ENCODE peak calls at places on chromosomes 1 and 21, in seven cellular contexts. K is heart right ventricle, W is A549, F is stomach, H is aorta, P is cardiac muscle cell, M is Panc1. U is an unnamed sample. For H3K4me1, the result is how much of the 10 kb centered on the place peaks cover.

GRCh38 chr21:46100426-46100825 is 2.5 kb downstream of the COL6A2 start:
- DNase-seq in K (no peak), W (no peak), F (peak), H (no peak), P (peak), M (no peak), U (peak)

GRCh38 chr1:198650506-198650905 is 11.7 kb downstream of the PTPRC start:
- DNase-seq in K (no peak), W (no peak), F (no peak), H (no peak), P (no peak), M (no peak), U (no peak)

GRCh38 chr1:84735483-84735882 is 45.2 kb upstream of the SSX2IP start:
- DNase-seq in K (no peak), W (no peak), F (no peak), H (no peak), P (no peak), M (no peak), U (no peak)

GRCh38 chr1:237054313-237054712 is 12.3 kb downstream of the RYR2 start:
- DNase-seq in K (no peak), W (no peak), F (no peak), H (no peak), P (no peak), M (no peak), U (no peak)

GRCh38 chr1:24865168-24865567 is 64.9 kb downstream of the RUNX3 start:
- DNase-seq in K (no peak), W (no peak), F (no peak), H (no peak), P (no peak), M (no peak), U (no peak)

GRCh38 chr1:96364576-96364975 is 357.0 kb upstream of the PTBP2 start:
- DNase-seq in K (no peak), W (no peak), F (no peak), H (no peak), P (no peak), M (no peak), U (no peak)

GRCh38 chr1:68291763-68292384 is 59.6 kb upstream of the WLS start:
- DNase-seq in K (no peak), W (no peak), F (no peak), H (no peak), P (peak), M (no peak), U (no peak)

GRCh38 chr1:228210684-228211083 is 2.8 kb downstream of the OBSCN start:
- DNase-seq in K (no peak), W (no peak), F (no peak), H (no peak), P (no peak), M (no peak), U (peak)

GRCh38 chr1:157496121-157496526 is 56.2 kb downstream of the FCRL5 start:
- DNase-seq in K (no peak), W (peak), F (no peak), H (no peak), P (peak), M (peak), U (no peak)

GRCh38 chr1:76337777-76338176 is 263.2 kb downstream of the ST6GALNAC3 start:
- DNase-seq in K (no peak), W (no peak), F (no peak), H (no peak), P (no peak), M (no peak), U (no peak)

GRCh38 chr1:66253330-66253921 is 280.5 kb upstream of the SGIP1 start:
- DNase-seq in K (no peak), W (peak), F (no peak), H (no peak), P (peak), M (peak), U (no peak)

GRCh38 chr1:109712321-109712864 is 342 bp downstream of the GSTM5 start:
- DNase-seq in K (no peak), W (no peak), F (no peak), H (no peak), P (no peak), M (no peak), U (no peak)

GRCh38 chr1:156214024-156214748 is 1.4 kb downstream of the PMF1 start:
- DNase-seq in K (no peak), W (peak), F (no peak), H (no peak), P (peak), M (no peak), U (no peak)

GRCh38 chr1:107748529-107748928 is 216.5 kb downstream of the VAV3 start:
- DNase-seq in K (no peak), W (peak), F (no peak), H (no peak), P (peak), M (no peak), U (no peak)

GRCh38 chr1:6984533-6984932 is 199.3 kb downstream of the CAMTA1 start:
- DNase-seq in K (no peak), W (no peak), F (no peak), H (peak), P (no peak), M (no peak), U (no peak)

GRCh38 chr1:167227934-167228378 is 7.3 kb downstream of the POU2F1 start:
- DNase-seq in K (no peak), W (peak), F (no peak), H (no peak), P (peak), M (no peak), U (no peak)

GRCh38 chr1:206925116-206925736 is 3.5 kb upstream of the FCMR start:
- DNase-seq in K (peak), W (peak), F (peak), H (peak), P (no peak), M (no peak), U (no peak)

GRCh38 chr1:34843392-34844251 is 15.9 kb downstream of the SMIM12 start:
- DNase-seq in K (no peak), W (no peak), F (no peak), H (no peak), P (no peak), M (no peak), U (no peak)

GRCh38 chr1:16076003-16076870 is 2.8 kb upstream of the FAM131C start:
- DNase-seq in K (peak), W (peak), F (no peak), H (peak), P (peak), M (peak), U (no peak)

GRCh38 chr1:55363261-55363660 is 148.1 kb upstream of the USP24 start:
- DNase-seq in K (no peak), W (no peak), F (no peak), H (no peak), P (peak), M (no peak), U (no peak)

GRCh38 chr1:33007190-33008050 is 29.3 kb downstream of the AK2 start:
- DNase-seq in K (no peak), W (peak), F (peak), H (peak), P (peak), M (peak), U (no peak)

GRCh38 chr1:109980324-109981127 is 4.0 kb upstream of the AHCYL1 start:
- DNase-seq in K (peak), W (peak), F (peak), H (no peak), P (no peak), M (peak), U (no peak)

GRCh38 chr1:9371391-9371935 is 78.8 kb downstream of the SPSB1 start:
- DNase-seq in K (peak), W (no peak), F (peak), H (peak), P (peak), M (no peak), U (no peak)

GRCh38 chr1:30384286-30385245 is 338.8 kb downstream of the MATN1 start:
- DNase-seq in K (no peak), W (no peak), F (no peak), H (no peak), P (no peak), M (no peak), U (no peak)

GRCh38 chr1:67590329-67590728 is 94.7 kb upstream of the GADD45A start:
- DNase-seq in K (no peak), W (no peak), F (no peak), H (peak), P (peak), M (no peak), U (no peak)

GRCh38 chr1:205351984-205352713 is 4.6 kb downstream of the KLHDC8A start:
- DNase-seq in K (no peak), W (peak), F (peak), H (no peak), P (peak), M (no peak), U (no peak)

GRCh38 chr1:242243472-242243871 is 244.6 kb upstream of the MAP1LC3C start:
- DNase-seq in K (no peak), W (no peak), F (no peak), H (no peak), P (no peak), M (no peak), U (no peak)

GRCh38 chr1:25820247-25821111 is 725 bp downstream of the MTFR1L start:
- DNase-seq in K (no peak), W (peak), F (peak), H (peak), P (peak), M (no peak), U (no peak)

GRCh38 chr1:212637902-212638301 is 29.3 kb downstream of the ATF3 start:
- DNase-seq in K (no peak), W (no peak), F (no peak), H (no peak), P (no peak), M (no peak), U (no peak)

GRCh38 chr1:10459185-10459584 is 9.4 kb downstream of the CORT start:
- DNase-seq in K (no peak), W (peak), F (no peak), H (no peak), P (peak), M (no peak), U (no peak)

GRCh38 chr21:35226960-35227741 is 178.0 kb upstream of the RUNX1 start:
- DNase-seq in K (no peak), W (no peak), F (no peak), H (no peak), P (no peak), M (no peak), U (no peak)

GRCh38 chr1:113615425-113615824 is 143.9 kb downstream of the PHTF1 start:
- DNase-seq in K (no peak), W (no peak), F (no peak), H (no peak), P (peak), M (no peak), U (no peak)

GRCh38 chr1:169882039-169882511 is 11.6 kb downstream of the SCYL3 start:
- DNase-seq in K (no peak), W (no peak), F (no peak), H (no peak), P (no peak), M (no peak), U (no peak)

GRCh38 chr1:3179471-3179870 is 110.5 kb downstream of the PRDM16 start:
- DNase-seq in K (no peak), W (no peak), F (no peak), H (no peak), P (no peak), M (no peak), U (no peak)

GRCh38 chr21:43985690-43986251 is 26.3 kb upstream of the TRAPPC10 start:
- DNase-seq in K (no peak), W (no peak), F (no peak), H (no peak), P (peak), M (no peak), U (no peak)

GRCh38 chr1:157163273-157164127 is 25.3 kb upstream of the ETV3 start:
- DNase-seq in K (peak), W (peak), F (peak), H (peak), P (peak), M (peak), U (peak)

GRCh38 chr1:19621274-19621950 is 22.7 kb upstream of the NBL1 start:
- DNase-seq in K (no peak), W (no peak), F (no peak), H (no peak), P (no peak), M (no peak), U (no peak)

GRCh38 chr1:19622204-19622603 is 21.9 kb upstream of the NBL1 start:
- DNase-seq in K (no peak), W (no peak), F (no peak), H (no peak), P (no peak), M (no peak), U (no peak)

GRCh38 chr1:19618428-19618827 is 25.7 kb upstream of the NBL1 start:
- DNase-seq in K (no peak), W (no peak), F (no peak), H (no peak), P (no peak), M (no peak), U (no peak)

GRCh38 chr1:19620786-19621185 is 23.3 kb upstream of the NBL1 start:
- DNase-seq in K (no peak), W (no peak), F (no peak), H (no peak), P (no peak), M (no peak), U (no peak)

DNA sequence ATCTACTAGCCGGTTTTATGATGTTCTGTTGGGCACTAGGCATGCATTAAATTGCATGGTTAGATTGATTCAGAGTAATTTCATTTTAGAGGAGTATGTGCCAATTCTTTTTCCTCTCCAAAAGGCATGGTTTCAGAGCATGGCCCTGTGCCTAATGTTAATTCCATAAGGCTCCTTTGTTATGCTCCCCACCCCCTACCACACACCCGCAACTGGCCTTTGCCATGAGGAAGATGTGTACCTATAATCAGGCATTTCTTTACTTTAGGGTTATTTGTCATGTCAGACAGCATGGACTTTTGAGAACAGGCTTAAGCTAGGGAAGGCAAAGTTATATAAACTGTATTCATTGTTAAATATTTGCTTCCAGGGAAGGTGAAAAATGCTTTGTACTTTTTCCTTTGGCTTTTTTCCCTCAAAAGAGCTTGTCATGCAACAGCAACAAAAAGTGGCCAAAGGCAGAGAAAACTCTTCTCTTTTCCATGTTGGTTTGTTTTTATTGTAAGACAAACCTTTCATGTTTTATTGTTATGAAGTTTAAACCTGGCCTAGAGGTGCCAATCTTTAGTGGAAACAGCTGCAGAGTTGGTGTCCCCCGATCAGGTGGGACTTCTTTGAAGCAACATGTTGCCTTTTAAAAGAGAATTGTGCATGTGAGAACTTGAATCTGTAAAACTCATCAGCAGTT is 24.3 kb upstream of the NBL1 start:
- DNase-seq in K (no peak), W (no peak), F (no peak), H (no peak), P (no peak), M (no peak), U (no peak)
- H3K4me1 ChIP-seq in K (under half), W (under half), F (under half), H (under half), P (under half), M (under half), U (under half)

DNA sequence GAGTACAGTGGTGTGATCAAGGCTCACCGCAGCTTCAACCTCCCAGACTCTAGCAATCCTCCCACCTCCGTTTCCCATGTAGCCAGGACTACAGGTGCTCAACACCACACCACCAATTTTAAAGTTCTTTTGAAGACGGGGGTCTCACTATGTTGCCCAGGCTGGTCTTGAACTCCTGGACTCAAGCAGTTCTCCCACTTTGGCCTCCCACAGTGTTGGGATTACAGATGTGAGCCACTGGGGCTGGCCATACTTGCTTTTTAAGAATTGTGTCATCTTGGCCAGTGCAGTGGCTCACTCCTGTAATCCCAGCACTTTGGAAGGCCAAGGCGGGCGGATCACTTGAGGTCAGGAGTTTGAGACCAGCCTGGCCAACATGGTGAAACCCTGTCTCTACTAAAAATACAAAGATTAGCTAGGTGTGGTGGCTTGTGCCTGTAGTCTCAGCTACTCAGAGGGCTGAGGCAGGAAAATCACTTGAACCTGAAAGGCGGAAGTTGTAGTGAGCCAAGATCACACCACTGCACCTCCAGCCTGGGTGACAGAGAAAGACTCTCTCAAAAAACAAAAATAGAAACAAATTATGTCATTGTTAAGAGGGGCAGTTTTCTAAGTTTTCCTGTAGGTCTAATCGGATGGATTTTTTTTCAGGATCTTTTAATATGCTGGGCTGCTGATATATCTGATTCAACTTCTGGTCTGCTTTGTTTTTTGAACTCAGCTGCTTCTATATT is 18.7 kb downstream of the AK4 start:
- DNase-seq in K (no peak), W (no peak), F (no peak), H (no peak), P (no peak), M (no peak), U (no peak)
- H3K4me1 ChIP-seq in K (under half), W (under half), F (under half), H (under half), P (under half), M (under half), U (under half)

DNA sequence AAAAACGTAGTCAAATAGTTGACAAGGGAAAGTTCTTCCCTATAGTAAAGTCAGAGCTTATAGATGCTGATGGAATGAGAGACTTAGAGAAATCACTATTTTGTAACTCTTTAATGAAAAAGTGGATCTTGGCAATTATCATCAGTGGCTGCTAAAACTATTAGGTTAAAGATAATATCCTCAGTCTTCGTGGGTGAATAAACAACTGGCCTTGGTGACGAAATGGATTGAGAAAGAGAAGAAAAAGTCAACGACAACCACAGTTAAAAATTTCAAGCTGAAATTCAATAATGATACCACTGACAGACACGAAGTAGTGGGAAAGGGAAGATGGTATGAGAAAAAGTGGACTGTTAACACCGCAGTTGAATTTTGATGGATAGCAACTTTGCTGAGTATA is 90.0 kb upstream of the GNG4 start:
- DNase-seq in K (no peak), W (no peak), F (no peak), H (no peak), P (peak), M (no peak), U (no peak)
- H3K4me1 ChIP-seq in K (under half), W (under half), F (under half), H (under half), P (under half), M (under half), U (under half)

GRCh38 chr1:234973426-234974250 is 155.0 kb downstream of the TOMM20 start:
- DNase-seq in K (no peak), W (no peak), F (no peak), H (no peak), P (no peak), M (no peak), U (no peak)
- H3K4me1 ChIP-seq in K (half or more), W (half or more), F (half or more), H (under half), P (half or more), M (half or more), U (under half)

GRCh38 chr1:153565529-153566374 is at the start of gene S100A2:
- DNase-seq in K (no peak), W (peak), F (peak), H (peak), P (peak), M (peak), U (peak)
- H3K4me1 ChIP-seq in K (under half), W (half or more), F (under half), H (under half), P (under half), M (half or more), U (under half)

U was measured in breast epithelium.